ENCODE peak calls at places on chromosomes 1 and 21, in seven cellular contexts. Y, G, O, R, S, H and C are unnamed samples.

GRCh38 chr1:204108312-204109141 is 35.6 kb downstream of the SOX13 start:
- DNase-seq in S (no peak), Y (no peak), R (no peak), O (no peak), H (no peak), G (no peak), C (no peak)

GRCh38 chr1:189619682-189620332 is 857.9 kb downstream of the BRINP3 start:
- DNase-seq in G (peak), H (no peak), O (peak), S (no peak), R (peak), Y (no peak), C (peak)

GRCh38 chr1:28339551-28339950 is 10.7 kb downstream of the MED18 start:
- DNase-seq in G (no peak), Y (no peak), S (no peak), O (no peak), H (no peak), R (no peak), C (no peak)

GRCh38 chr1:184056921-184057496 is 5.5 kb downstream of the TSEN15 start:
- DNase-seq in H (no peak), R (peak), S (no peak), O (peak), G (no peak), Y (no peak), C (no peak)

GRCh38 chr1:59057211-59057694 is 239.6 kb upstream of the FGGY start:
- DNase-seq in H (no peak), R (peak), O (no peak), G (peak), S (peak), Y (no peak), C (peak)

GRCh38 chr1:94926915-94927404 is at the start of gene CNN3:
- DNase-seq in S (peak), Y (peak), O (peak), R (peak), H (peak), G (peak), C (peak)

GRCh38 chr1:29306471-29307140 is 70.3 kb downstream of the PTPRU start:
- DNase-seq in S (no peak), Y (no peak), H (no peak), O (no peak), G (no peak), R (no peak), C (no peak)

GRCh38 chr1:28592314-28593071 is 428 bp downstream of the RAB42 start:
- DNase-seq in G (no peak), Y (peak), H (no peak), S (no peak), R (peak), O (no peak), C (no peak)

GRCh38 chr21:37073417-37074194 is 552 bp downstream of the TTC3 start:
- DNase-seq in S (peak), Y (peak), G (peak), R (peak), O (peak), H (peak), C (no peak)

GRCh38 chr1:158053276-158053675 is 59.8 kb downstream of the KIRREL1 start:
- DNase-seq in H (no peak), G (no peak), S (no peak), R (peak), Y (no peak), O (peak), C (peak)

GRCh38 chr21:15272171-15272570 is 207.4 kb upstream of the NRIP1 start:
- DNase-seq in G (no peak), O (no peak), H (no peak), Y (no peak), R (no peak), S (no peak), C (peak)

GRCh38 chr1:153494976-153495535 is 34.6 kb upstream of the S100A7 start:
- DNase-seq in S (peak), H (peak), O (peak), R (peak), G (peak), Y (peak), C (peak)

GRCh38 chr1:63928197-63929105 is 154.6 kb downstream of the ROR1 start:
- DNase-seq in S (no peak), Y (no peak), R (no peak), G (no peak), O (no peak), H (no peak), C (no peak)

GRCh38 chr1:51799372-51799771 is 79.2 kb downstream of the NRDC start:
- DNase-seq in G (no peak), R (no peak), Y (no peak), O (no peak), S (no peak), H (no peak), C (no peak)

GRCh38 chr1:217472915-217473314 is 158.0 kb downstream of the GPATCH2 start:
- DNase-seq in O (no peak), S (no peak), G (no peak), Y (no peak), R (peak), H (no peak), C (peak)

GRCh38 chr1:155193275-155193990 is 14.3 kb downstream of the THBS3 start:
- DNase-seq in R (peak), H (peak), Y (peak), G (peak), O (peak), S (peak), C (peak)

GRCh38 chr1:97943354-97943753 is 22.5 kb upstream of the DPYD start:
- DNase-seq in G (no peak), O (no peak), R (peak), Y (no peak), S (no peak), H (no peak), C (no peak)

GRCh38 chr1:85576256-85576641 is 4.3 kb upstream of the CCN1 start:
- DNase-seq in H (no peak), S (no peak), O (peak), R (no peak), Y (no peak), G (no peak), C (no peak)